ENCODE peak calls at places on chromosomes 16 and 17, in seven cellular contexts. One of them, this sample, is unnamed.

GRCh38 chr16:55824473-55824872 is 8.4 kb downstream of the CES1 start:
- DNase-seq in HFFc6: no peak
- DNase-seq in activated naive CD4-positive, alpha-beta T cell treated with anti-CD3 and anti-CD28 coated beads, Interleukin-2, amount 50 U/mL, for 16 hours: no peak
- DNase-seq in GDM1: no peak
- DNase-seq in Caco-2: no peak
- DNase-seq in IMR-90: no peak
- DNase-seq in NCI-H1417: no peak
- DNase-seq in this sample: no peak

GRCh38 chr17:50584749-50585148 is 24.2 kb downstream of the CACNA1G start:
- DNase-seq in HFFc6: no peak
- DNase-seq in activated naive CD4-positive, alpha-beta T cell treated with anti-CD3 and anti-CD28 coated beads, Interleukin-2, amount 50 U/mL, for 16 hours: no peak
- DNase-seq in GDM1: no peak
- DNase-seq in Caco-2: no peak
- DNase-seq in IMR-90: no peak
- DNase-seq in NCI-H1417: no peak
- DNase-seq in this sample: no peak

GRCh38 chr16:22373662-22374310 is 633 bp downstream of the CDR2 start:
- DNase-seq in HFFc6: peak
- DNase-seq in activated naive CD4-positive, alpha-beta T cell treated with anti-CD3 and anti-CD28 coated beads, Interleukin-2, amount 50 U/mL, for 16 hours: peak
- DNase-seq in GDM1: no peak
- DNase-seq in Caco-2: peak
- DNase-seq in IMR-90: no peak
- DNase-seq in NCI-H1417: peak
- DNase-seq in this sample: no peak

GRCh38 chr17:74011963-74012362 is 191.5 kb upstream of the RPL38 start:
- DNase-seq in HFFc6: no peak
- DNase-seq in activated naive CD4-positive, alpha-beta T cell treated with anti-CD3 and anti-CD28 coated beads, Interleukin-2, amount 50 U/mL, for 16 hours: no peak
- DNase-seq in GDM1: no peak
- DNase-seq in Caco-2: no peak
- DNase-seq in IMR-90: no peak
- DNase-seq in NCI-H1417: peak
- DNase-seq in this sample: no peak

GRCh38 chr16:80947708-80948615 is 58.7 kb downstream of the CMC2 start:
- DNase-seq in HFFc6: no peak
- DNase-seq in activated naive CD4-positive, alpha-beta T cell treated with anti-CD3 and anti-CD28 coated beads, Interleukin-2, amount 50 U/mL, for 16 hours: no peak
- DNase-seq in GDM1: no peak
- DNase-seq in Caco-2: no peak
- DNase-seq in IMR-90: no peak
- DNase-seq in NCI-H1417: no peak
- DNase-seq in this sample: no peak

GRCh38 chr17:7238418-7239090 is 703 bp downstream of the PHF23 start:
- DNase-seq in HFFc6: no peak
- DNase-seq in activated naive CD4-positive, alpha-beta T cell treated with anti-CD3 and anti-CD28 coated beads, Interleukin-2, amount 50 U/mL, for 16 hours: peak
- DNase-seq in GDM1: no peak
- DNase-seq in Caco-2: no peak
- DNase-seq in IMR-90: no peak
- DNase-seq in NCI-H1417: no peak
- DNase-seq in this sample: no peak

GRCh38 chr17:7644768-7645167 is 6.0 kb upstream of the ATP1B2 start:
- DNase-seq in HFFc6: no peak
- DNase-seq in activated naive CD4-positive, alpha-beta T cell treated with anti-CD3 and anti-CD28 coated beads, Interleukin-2, amount 50 U/mL, for 16 hours: no peak
- DNase-seq in GDM1: no peak
- DNase-seq in Caco-2: no peak
- DNase-seq in IMR-90: no peak
- DNase-seq in NCI-H1417: no peak
- DNase-seq in this sample: no peak

GRCh38 chr16:641326-642188 is at the start of gene MCRIP2:
- DNase-seq in HFFc6: peak
- DNase-seq in activated naive CD4-positive, alpha-beta T cell treated with anti-CD3 and anti-CD28 coated beads, Interleukin-2, amount 50 U/mL, for 16 hours: peak
- DNase-seq in GDM1: peak
- DNase-seq in Caco-2: peak
- DNase-seq in IMR-90: peak
- DNase-seq in NCI-H1417: peak
- DNase-seq in this sample: peak

GRCh38 chr16:75238132-75238852 is 13.1 kb downstream of the BCAR1 start:
- DNase-seq in HFFc6: peak
- DNase-seq in activated naive CD4-positive, alpha-beta T cell treated with anti-CD3 and anti-CD28 coated beads, Interleukin-2, amount 50 U/mL, for 16 hours: no peak
- DNase-seq in GDM1: no peak
- DNase-seq in Caco-2: no peak
- DNase-seq in IMR-90: peak
- DNase-seq in NCI-H1417: peak
- DNase-seq in this sample: peak

GRCh38 chr17:81186203-81186602 is 20.2 kb upstream of the AATK start:
- DNase-seq in HFFc6: no peak
- DNase-seq in activated naive CD4-positive, alpha-beta T cell treated with anti-CD3 and anti-CD28 coated beads, Interleukin-2, amount 50 U/mL, for 16 hours: no peak
- DNase-seq in GDM1: no peak
- DNase-seq in Caco-2: no peak
- DNase-seq in IMR-90: no peak
- DNase-seq in NCI-H1417: no peak
- DNase-seq in this sample: no peak

GRCh38 chr17:740240-741055 is 8.1 kb downstream of the TLCD3A start:
- DNase-seq in HFFc6: no peak
- DNase-seq in activated naive CD4-positive, alpha-beta T cell treated with anti-CD3 and anti-CD28 coated beads, Interleukin-2, amount 50 U/mL, for 16 hours: no peak
- DNase-seq in GDM1: no peak
- DNase-seq in Caco-2: no peak
- DNase-seq in IMR-90: no peak
- DNase-seq in NCI-H1417: no peak
- DNase-seq in this sample: no peak

GRCh38 chr16:50593410-50594139 is 45.4 kb downstream of the NKD1 start:
- DNase-seq in HFFc6: no peak
- DNase-seq in activated naive CD4-positive, alpha-beta T cell treated with anti-CD3 and anti-CD28 coated beads, Interleukin-2, amount 50 U/mL, for 16 hours: no peak
- DNase-seq in GDM1: peak
- DNase-seq in Caco-2: no peak
- DNase-seq in IMR-90: no peak
- DNase-seq in NCI-H1417: no peak
- DNase-seq in this sample: no peak

GRCh38 chr17:27324940-27325339 is 31.0 kb downstream of the WSB1 start:
- DNase-seq in HFFc6: no peak
- DNase-seq in activated naive CD4-positive, alpha-beta T cell treated with anti-CD3 and anti-CD28 coated beads, Interleukin-2, amount 50 U/mL, for 16 hours: no peak
- DNase-seq in GDM1: no peak
- DNase-seq in Caco-2: no peak
- DNase-seq in IMR-90: no peak
- DNase-seq in NCI-H1417: no peak
- DNase-seq in this sample: no peak

GRCh38 chr17:7782237-7782636 is 51.8 kb upstream of the KDM6B start:
- DNase-seq in HFFc6: peak
- DNase-seq in activated naive CD4-positive, alpha-beta T cell treated with anti-CD3 and anti-CD28 coated beads, Interleukin-2, amount 50 U/mL, for 16 hours: no peak
- DNase-seq in GDM1: no peak
- DNase-seq in Caco-2: no peak
- DNase-seq in IMR-90: peak
- DNase-seq in NCI-H1417: no peak
- DNase-seq in this sample: peak

GRCh38 chr16:88783391-88784073 is 1.5 kb downstream of the PIEZO1 start:
- DNase-seq in HFFc6: no peak
- DNase-seq in activated naive CD4-positive, alpha-beta T cell treated with anti-CD3 and anti-CD28 coated beads, Interleukin-2, amount 50 U/mL, for 16 hours: no peak
- DNase-seq in GDM1: no peak
- DNase-seq in Caco-2: no peak
- DNase-seq in IMR-90: peak
- DNase-seq in NCI-H1417: no peak
- DNase-seq in this sample: no peak

GRCh38 chr17:82967268-82968032 is 112.0 kb upstream of the METRNL start:
- DNase-seq in HFFc6: no peak
- DNase-seq in activated naive CD4-positive, alpha-beta T cell treated with anti-CD3 and anti-CD28 coated beads, Interleukin-2, amount 50 U/mL, for 16 hours: no peak
- DNase-seq in GDM1: no peak
- DNase-seq in Caco-2: no peak
- DNase-seq in IMR-90: no peak
- DNase-seq in NCI-H1417: no peak
- DNase-seq in this sample: no peak

GRCh38 chr16:8741636-8742427 is 55.6 kb downstream of the TMEM186 start:
- DNase-seq in HFFc6: no peak
- DNase-seq in activated naive CD4-positive, alpha-beta T cell treated with anti-CD3 and anti-CD28 coated beads, Interleukin-2, amount 50 U/mL, for 16 hours: no peak
- DNase-seq in GDM1: no peak
- DNase-seq in Caco-2: no peak
- DNase-seq in IMR-90: no peak
- DNase-seq in NCI-H1417: no peak
- DNase-seq in this sample: no peak

GRCh38 chr17:82897514-82898249 is 57.9 kb upstream of the ZNF750 start:
- DNase-seq in HFFc6: no peak
- DNase-seq in activated naive CD4-positive, alpha-beta T cell treated with anti-CD3 and anti-CD28 coated beads, Interleukin-2, amount 50 U/mL, for 16 hours: no peak
- DNase-seq in GDM1: no peak
- DNase-seq in Caco-2: no peak
- DNase-seq in IMR-90: no peak
- DNase-seq in NCI-H1417: no peak
- DNase-seq in this sample: no peak

GRCh38 chr17:48012151-48012520 is 25.5 kb downstream of the COPZ2 start:
- DNase-seq in HFFc6: no peak
- DNase-seq in activated naive CD4-positive, alpha-beta T cell treated with anti-CD3 and anti-CD28 coated beads, Interleukin-2, amount 50 U/mL, for 16 hours: peak
- DNase-seq in GDM1: no peak
- DNase-seq in Caco-2: no peak
- DNase-seq in IMR-90: no peak
- DNase-seq in NCI-H1417: peak
- DNase-seq in this sample: no peak

GRCh38 chr17:40726919-40727318 is 23.4 kb upstream of the KRT24 start:
- DNase-seq in HFFc6: no peak
- DNase-seq in activated naive CD4-positive, alpha-beta T cell treated with anti-CD3 and anti-CD28 coated beads, Interleukin-2, amount 50 U/mL, for 16 hours: no peak
- DNase-seq in GDM1: no peak
- DNase-seq in Caco-2: no peak
- DNase-seq in IMR-90: peak
- DNase-seq in NCI-H1417: no peak
- DNase-seq in this sample: no peak

GRCh38 chr17:34556951-34557350 is 22.4 kb upstream of the TMEM132E start:
- DNase-seq in HFFc6: no peak
- DNase-seq in activated naive CD4-positive, alpha-beta T cell treated with anti-CD3 and anti-CD28 coated beads, Interleukin-2, amount 50 U/mL, for 16 hours: no peak
- DNase-seq in GDM1: no peak
- DNase-seq in Caco-2: no peak
- DNase-seq in IMR-90: no peak
- DNase-seq in NCI-H1417: no peak
- DNase-seq in this sample: no peak

GRCh38 chr16:82782715-82783251 is 156.0 kb downstream of the CDH13 start:
- DNase-seq in HFFc6: no peak
- DNase-seq in activated naive CD4-positive, alpha-beta T cell treated with anti-CD3 and anti-CD28 coated beads, Interleukin-2, amount 50 U/mL, for 16 hours: no peak
- DNase-seq in GDM1: no peak
- DNase-seq in Caco-2: no peak
- DNase-seq in IMR-90: no peak
- DNase-seq in NCI-H1417: no peak
- DNase-seq in this sample: no peak

GRCh38 chr17:49439673-49440571 is 25.2 kb upstream of the PHB1 start:
- DNase-seq in HFFc6: no peak
- DNase-seq in activated naive CD4-positive, alpha-beta T cell treated with anti-CD3 and anti-CD28 coated beads, Interleukin-2, amount 50 U/mL, for 16 hours: no peak
- DNase-seq in GDM1: no peak
- DNase-seq in Caco-2: peak
- DNase-seq in IMR-90: peak
- DNase-seq in NCI-H1417: no peak
- DNase-seq in this sample: no peak

GRCh38 chr16:21720533-21720932 is 56.8 kb downstream of the OTOA start:
- DNase-seq in HFFc6: no peak
- DNase-seq in activated naive CD4-positive, alpha-beta T cell treated with anti-CD3 and anti-CD28 coated beads, Interleukin-2, amount 50 U/mL, for 16 hours: no peak
- DNase-seq in GDM1: no peak
- DNase-seq in Caco-2: no peak
- DNase-seq in IMR-90: no peak
- DNase-seq in NCI-H1417: no peak
- DNase-seq in this sample: no peak